ENCODE peak calls at places on chromosomes 4 and X, in nine cellular contexts. One of them, this sample, is unnamed.

GRCh38 chrX:69179380-69179911 is 14.2 kb upstream of the PJA1 start:
- DNase-seq in activated CD4-positive, alpha-beta T cell treated with anti-CD3 and anti-CD28 coated beads, Interleukin-2, amount 50 U/mL, for 1 hour: no peak
- DNase-seq in endodermal cell: peak
- DNase-seq in ACHN: no peak
- DNase-seq in NCI-H1417: peak
- DNase-seq in SJSA1: no peak
- DNase-seq in glomerular endothelial cell: no peak
- DNase-seq in H9: peak
- DNase-seq in AG04449: no peak
- DNase-seq in this sample: peak

GRCh38 chr4:75505630-75506029 is 8.6 kb downstream of the RCHY1 start:
- DNase-seq in AG04449: no peak
- DNase-seq in H9: no peak
- DNase-seq in endodermal cell: no peak
- DNase-seq in SJSA1: no peak
- DNase-seq in glomerular endothelial cell: no peak
- DNase-seq in activated CD4-positive, alpha-beta T cell treated with anti-CD3 and anti-CD28 coated beads, Interleukin-2, amount 50 U/mL, for 1 hour: no peak
- DNase-seq in NCI-H1417: no peak
- DNase-seq in ACHN: no peak
- DNase-seq in this sample: no peak

GRCh38 chrX:107226766-107227165 is 20.4 kb downstream of the DNAAF6 start:
- DNase-seq in endodermal cell: no peak
- DNase-seq in ACHN: no peak
- DNase-seq in glomerular endothelial cell: no peak
- DNase-seq in AG04449: no peak
- DNase-seq in SJSA1: no peak
- DNase-seq in activated CD4-positive, alpha-beta T cell treated with anti-CD3 and anti-CD28 coated beads, Interleukin-2, amount 50 U/mL, for 1 hour: no peak
- DNase-seq in H9: no peak
- DNase-seq in NCI-H1417: no peak
- DNase-seq in this sample: no peak

GRCh38 chr4:14428125-14428524 is 574.2 kb upstream of the CPEB2 start:
- DNase-seq in AG04449: no peak
- DNase-seq in activated CD4-positive, alpha-beta T cell treated with anti-CD3 and anti-CD28 coated beads, Interleukin-2, amount 50 U/mL, for 1 hour: no peak
- DNase-seq in NCI-H1417: no peak
- DNase-seq in H9: no peak
- DNase-seq in SJSA1: no peak
- DNase-seq in ACHN: no peak
- DNase-seq in endodermal cell: no peak
- DNase-seq in glomerular endothelial cell: no peak
- DNase-seq in this sample: no peak

GRCh38 chr4:6890358-6890757 is 19.3 kb upstream of the TBC1D14 start:
- DNase-seq in ACHN: no peak
- DNase-seq in AG04449: no peak
- DNase-seq in NCI-H1417: no peak
- DNase-seq in activated CD4-positive, alpha-beta T cell treated with anti-CD3 and anti-CD28 coated beads, Interleukin-2, amount 50 U/mL, for 1 hour: no peak
- DNase-seq in H9: no peak
- DNase-seq in glomerular endothelial cell: no peak
- DNase-seq in endodermal cell: no peak
- DNase-seq in SJSA1: no peak
- DNase-seq in this sample: no peak

GRCh38 chr4:98519268-98519993 is 139.0 kb downstream of the TSPAN5 start:
- DNase-seq in ACHN: no peak
- DNase-seq in activated CD4-positive, alpha-beta T cell treated with anti-CD3 and anti-CD28 coated beads, Interleukin-2, amount 50 U/mL, for 1 hour: no peak
- DNase-seq in H9: no peak
- DNase-seq in AG04449: no peak
- DNase-seq in SJSA1: peak
- DNase-seq in NCI-H1417: no peak
- DNase-seq in endodermal cell: no peak
- DNase-seq in glomerular endothelial cell: no peak
- DNase-seq in this sample: no peak

GRCh38 chr4:6641164-6641970 is 882 bp downstream of the MRFAP1 start:
- DNase-seq in ACHN: peak
- DNase-seq in SJSA1: peak
- DNase-seq in glomerular endothelial cell: no peak
- DNase-seq in activated CD4-positive, alpha-beta T cell treated with anti-CD3 and anti-CD28 coated beads, Interleukin-2, amount 50 U/mL, for 1 hour: peak
- DNase-seq in H9: no peak
- DNase-seq in endodermal cell: peak
- DNase-seq in NCI-H1417: peak
- DNase-seq in AG04449: no peak
- DNase-seq in this sample: no peak

GRCh38 chrX:150731795-150732194 is 38.6 kb downstream of the MTMR1 start:
- DNase-seq in activated CD4-positive, alpha-beta T cell treated with anti-CD3 and anti-CD28 coated beads, Interleukin-2, amount 50 U/mL, for 1 hour: no peak
- DNase-seq in SJSA1: no peak
- DNase-seq in glomerular endothelial cell: no peak
- DNase-seq in AG04449: peak
- DNase-seq in H9: no peak
- DNase-seq in endodermal cell: no peak
- DNase-seq in NCI-H1417: no peak
- DNase-seq in ACHN: no peak
- DNase-seq in this sample: no peak

GRCh38 chr4:7506572-7506971 is 71.8 kb upstream of the PSAPL1 start:
- DNase-seq in activated CD4-positive, alpha-beta T cell treated with anti-CD3 and anti-CD28 coated beads, Interleukin-2, amount 50 U/mL, for 1 hour: no peak
- DNase-seq in AG04449: no peak
- DNase-seq in ACHN: no peak
- DNase-seq in endodermal cell: no peak
- DNase-seq in SJSA1: no peak
- DNase-seq in H9: no peak
- DNase-seq in NCI-H1417: no peak
- DNase-seq in glomerular endothelial cell: no peak
- DNase-seq in this sample: no peak

GRCh38 chr4:185211035-185211434 is 1.6 kb downstream of the SNX25 start:
- DNase-seq in SJSA1: no peak
- DNase-seq in AG04449: no peak
- DNase-seq in activated CD4-positive, alpha-beta T cell treated with anti-CD3 and anti-CD28 coated beads, Interleukin-2, amount 50 U/mL, for 1 hour: no peak
- DNase-seq in ACHN: no peak
- DNase-seq in H9: no peak
- DNase-seq in NCI-H1417: no peak
- DNase-seq in endodermal cell: no peak
- DNase-seq in glomerular endothelial cell: no peak
- DNase-seq in this sample: no peak

GRCh38 chrX:132470830-132471229 is 18.0 kb downstream of the MBNL3 start:
- DNase-seq in H9: no peak
- DNase-seq in glomerular endothelial cell: no peak
- DNase-seq in NCI-H1417: no peak
- DNase-seq in ACHN: no peak
- DNase-seq in AG04449: no peak
- DNase-seq in endodermal cell: no peak
- DNase-seq in activated CD4-positive, alpha-beta T cell treated with anti-CD3 and anti-CD28 coated beads, Interleukin-2, amount 50 U/mL, for 1 hour: no peak
- DNase-seq in SJSA1: no peak
- DNase-seq in this sample: no peak

GRCh38 chr4:2062168-2062807 is 3.2 kb downstream of the NAT8L start:
- DNase-seq in NCI-H1417: no peak
- DNase-seq in SJSA1: no peak
- DNase-seq in glomerular endothelial cell: no peak
- DNase-seq in AG04449: no peak
- DNase-seq in activated CD4-positive, alpha-beta T cell treated with anti-CD3 and anti-CD28 coated beads, Interleukin-2, amount 50 U/mL, for 1 hour: no peak
- DNase-seq in H9: no peak
- DNase-seq in ACHN: no peak
- DNase-seq in endodermal cell: no peak
- DNase-seq in this sample: no peak

GRCh38 chrX:48956728-48957414 is 536 bp downstream of the OTUD5 start:
- DNase-seq in activated CD4-positive, alpha-beta T cell treated with anti-CD3 and anti-CD28 coated beads, Interleukin-2, amount 50 U/mL, for 1 hour: peak
- DNase-seq in ACHN: no peak
- DNase-seq in NCI-H1417: no peak
- DNase-seq in H9: no peak
- DNase-seq in endodermal cell: no peak
- DNase-seq in glomerular endothelial cell: no peak
- DNase-seq in SJSA1: no peak
- DNase-seq in AG04449: no peak
- DNase-seq in this sample: no peak

GRCh38 chr4:75180217-75180616 is 247.3 kb downstream of the PARM1 start:
- DNase-seq in activated CD4-positive, alpha-beta T cell treated with anti-CD3 and anti-CD28 coated beads, Interleukin-2, amount 50 U/mL, for 1 hour: no peak
- DNase-seq in AG04449: no peak
- DNase-seq in glomerular endothelial cell: no peak
- DNase-seq in SJSA1: no peak
- DNase-seq in ACHN: no peak
- DNase-seq in endodermal cell: no peak
- DNase-seq in H9: no peak
- DNase-seq in NCI-H1417: no peak
- DNase-seq in this sample: no peak

GRCh38 chr4:153497988-153498967 is 32.1 kb downstream of the TMEM131L start:
- DNase-seq in SJSA1: no peak
- DNase-seq in ACHN: no peak
- DNase-seq in NCI-H1417: no peak
- DNase-seq in H9: no peak
- DNase-seq in glomerular endothelial cell: no peak
- DNase-seq in endodermal cell: no peak
- DNase-seq in activated CD4-positive, alpha-beta T cell treated with anti-CD3 and anti-CD28 coated beads, Interleukin-2, amount 50 U/mL, for 1 hour: no peak
- DNase-seq in AG04449: peak
- DNase-seq in this sample: no peak

GRCh38 chr4:184472540-184473264 is 1.6 kb downstream of the IRF2 start:
- DNase-seq in NCI-H1417: peak
- DNase-seq in activated CD4-positive, alpha-beta T cell treated with anti-CD3 and anti-CD28 coated beads, Interleukin-2, amount 50 U/mL, for 1 hour: peak
- DNase-seq in ACHN: peak
- DNase-seq in H9: peak
- DNase-seq in glomerular endothelial cell: no peak
- DNase-seq in SJSA1: peak
- DNase-seq in AG04449: no peak
- DNase-seq in endodermal cell: peak
- DNase-seq in this sample: peak

GRCh38 chr4:26719954-26720552 is 136.2 kb downstream of the TBC1D19 start:
- DNase-seq in ACHN: peak
- DNase-seq in H9: no peak
- DNase-seq in AG04449: no peak
- DNase-seq in SJSA1: no peak
- DNase-seq in NCI-H1417: peak
- DNase-seq in endodermal cell: no peak
- DNase-seq in glomerular endothelial cell: no peak
- DNase-seq in activated CD4-positive, alpha-beta T cell treated with anti-CD3 and anti-CD28 coated beads, Interleukin-2, amount 50 U/mL, for 1 hour: no peak
- DNase-seq in this sample: no peak

GRCh38 chr4:150415213-150415612 is 166.7 kb upstream of the MAB21L2 start:
- DNase-seq in endodermal cell: no peak
- DNase-seq in H9: no peak
- DNase-seq in ACHN: peak
- DNase-seq in AG04449: no peak
- DNase-seq in SJSA1: no peak
- DNase-seq in NCI-H1417: no peak
- DNase-seq in activated CD4-positive, alpha-beta T cell treated with anti-CD3 and anti-CD28 coated beads, Interleukin-2, amount 50 U/mL, for 1 hour: no peak
- DNase-seq in glomerular endothelial cell: no peak
- DNase-seq in this sample: no peak

GRCh38 chr4:156388826-156389225 is 435.2 kb upstream of the CTSO start:
- DNase-seq in glomerular endothelial cell: no peak
- DNase-seq in endodermal cell: no peak
- DNase-seq in AG04449: no peak
- DNase-seq in ACHN: no peak
- DNase-seq in activated CD4-positive, alpha-beta T cell treated with anti-CD3 and anti-CD28 coated beads, Interleukin-2, amount 50 U/mL, for 1 hour: no peak
- DNase-seq in H9: no peak
- DNase-seq in NCI-H1417: no peak
- DNase-seq in SJSA1: no peak
- DNase-seq in this sample: no peak

GRCh38 chrX:113747274-113747973 is 836.5 kb upstream of the HTR2C start:
- DNase-seq in glomerular endothelial cell: no peak
- DNase-seq in AG04449: no peak
- DNase-seq in H9: no peak
- DNase-seq in NCI-H1417: no peak
- DNase-seq in SJSA1: no peak
- DNase-seq in activated CD4-positive, alpha-beta T cell treated with anti-CD3 and anti-CD28 coated beads, Interleukin-2, amount 50 U/mL, for 1 hour: no peak
- DNase-seq in ACHN: no peak
- DNase-seq in endodermal cell: no peak
- DNase-seq in this sample: no peak

GRCh38 chr4:146194212-146194611 is 18.7 kb downstream of the LSM6 start:
- DNase-seq in endodermal cell: no peak
- DNase-seq in NCI-H1417: no peak
- DNase-seq in ACHN: no peak
- DNase-seq in activated CD4-positive, alpha-beta T cell treated with anti-CD3 and anti-CD28 coated beads, Interleukin-2, amount 50 U/mL, for 1 hour: no peak
- DNase-seq in H9: no peak
- DNase-seq in SJSA1: no peak
- DNase-seq in AG04449: no peak
- DNase-seq in glomerular endothelial cell: no peak
- DNase-seq in this sample: no peak

GRCh38 chr4:150909116-150909515 is 106.0 kb downstream of the LRBA start:
- DNase-seq in ACHN: no peak
- DNase-seq in AG04449: no peak
- DNase-seq in SJSA1: no peak
- DNase-seq in H9: no peak
- DNase-seq in NCI-H1417: no peak
- DNase-seq in endodermal cell: no peak
- DNase-seq in glomerular endothelial cell: no peak
- DNase-seq in activated CD4-positive, alpha-beta T cell treated with anti-CD3 and anti-CD28 coated beads, Interleukin-2, amount 50 U/mL, for 1 hour: no peak
- DNase-seq in this sample: no peak

GRCh38 chr4:78185117-78185516 is 128.0 kb downstream of the FRAS1 start:
- DNase-seq in activated CD4-positive, alpha-beta T cell treated with anti-CD3 and anti-CD28 coated beads, Interleukin-2, amount 50 U/mL, for 1 hour: no peak
- DNase-seq in SJSA1: no peak
- DNase-seq in NCI-H1417: no peak
- DNase-seq in endodermal cell: no peak
- DNase-seq in ACHN: no peak
- DNase-seq in H9: no peak
- DNase-seq in AG04449: no peak
- DNase-seq in glomerular endothelial cell: no peak
- DNase-seq in this sample: no peak

GRCh38 chr4:182843813-182844325 is 73.3 kb downstream of the DCTD start:
- DNase-seq in H9: no peak
- DNase-seq in activated CD4-positive, alpha-beta T cell treated with anti-CD3 and anti-CD28 coated beads, Interleukin-2, amount 50 U/mL, for 1 hour: no peak
- DNase-seq in glomerular endothelial cell: no peak
- DNase-seq in AG04449: no peak
- DNase-seq in SJSA1: no peak
- DNase-seq in ACHN: no peak
- DNase-seq in endodermal cell: no peak
- DNase-seq in NCI-H1417: no peak
- DNase-seq in this sample: peak

GRCh38 chrX:9611436-9612145 is 146.7 kb downstream of the TBL1X start:
- DNase-seq in activated CD4-positive, alpha-beta T cell treated with anti-CD3 and anti-CD28 coated beads, Interleukin-2, amount 50 U/mL, for 1 hour: no peak
- DNase-seq in AG04449: no peak
- DNase-seq in NCI-H1417: no peak
- DNase-seq in glomerular endothelial cell: no peak
- DNase-seq in endodermal cell: no peak
- DNase-seq in H9: no peak
- DNase-seq in SJSA1: peak
- DNase-seq in ACHN: no peak
- DNase-seq in this sample: peak

GRCh38 chrX:72027024-72027913 is 104.4 kb downstream of the RTL5 start:
- DNase-seq in AG04449: no peak
- DNase-seq in ACHN: no peak
- DNase-seq in SJSA1: no peak
- DNase-seq in NCI-H1417: no peak
- DNase-seq in glomerular endothelial cell: no peak
- DNase-seq in activated CD4-positive, alpha-beta T cell treated with anti-CD3 and anti-CD28 coated beads, Interleukin-2, amount 50 U/mL, for 1 hour: no peak
- DNase-seq in endodermal cell: peak
- DNase-seq in H9: peak
- DNase-seq in this sample: no peak

GRCh38 chr4:100081511-100081910 is 108.8 kb downstream of the DDIT4L start:
- DNase-seq in endodermal cell: no peak
- DNase-seq in AG04449: no peak
- DNase-seq in SJSA1: no peak
- DNase-seq in NCI-H1417: no peak
- DNase-seq in H9: no peak
- DNase-seq in ACHN: no peak
- DNase-seq in activated CD4-positive, alpha-beta T cell treated with anti-CD3 and anti-CD28 coated beads, Interleukin-2, amount 50 U/mL, for 1 hour: no peak
- DNase-seq in glomerular endothelial cell: no peak
- DNase-seq in this sample: no peak

GRCh38 chrX:135740683-135741149 is 27.3 kb downstream of the CT45A3 start:
- DNase-seq in glomerular endothelial cell: no peak
- DNase-seq in AG04449: no peak
- DNase-seq in endodermal cell: peak
- DNase-seq in NCI-H1417: no peak
- DNase-seq in activated CD4-positive, alpha-beta T cell treated with anti-CD3 and anti-CD28 coated beads, Interleukin-2, amount 50 U/mL, for 1 hour: peak
- DNase-seq in ACHN: peak
- DNase-seq in SJSA1: peak
- DNase-seq in H9: peak
- DNase-seq in this sample: peak

GRCh38 chrX:53456254-53456653 is 22.1 kb upstream of the HSD17B10 start:
- DNase-seq in endodermal cell: no peak
- DNase-seq in activated CD4-positive, alpha-beta T cell treated with anti-CD3 and anti-CD28 coated beads, Interleukin-2, amount 50 U/mL, for 1 hour: no peak
- DNase-seq in NCI-H1417: no peak
- DNase-seq in H9: no peak
- DNase-seq in ACHN: no peak
- DNase-seq in AG04449: no peak
- DNase-seq in SJSA1: peak
- DNase-seq in glomerular endothelial cell: no peak
- DNase-seq in this sample: no peak

GRCh38 chr4:41362647-41363383 is 106.1 kb downstream of the UCHL1 start:
- DNase-seq in endodermal cell: peak
- DNase-seq in H9: peak
- DNase-seq in SJSA1: no peak
- DNase-seq in AG04449: no peak
- DNase-seq in NCI-H1417: peak
- DNase-seq in glomerular endothelial cell: no peak
- DNase-seq in ACHN: no peak
- DNase-seq in activated CD4-positive, alpha-beta T cell treated with anti-CD3 and anti-CD28 coated beads, Interleukin-2, amount 50 U/mL, for 1 hour: no peak
- DNase-seq in this sample: peak

GRCh38 chr4:152430507-152430906 is 105.4 kb downstream of the FBXW7 start:
- DNase-seq in H9: no peak
- DNase-seq in glomerular endothelial cell: no peak
- DNase-seq in SJSA1: no peak
- DNase-seq in NCI-H1417: no peak
- DNase-seq in endodermal cell: no peak
- DNase-seq in activated CD4-positive, alpha-beta T cell treated with anti-CD3 and anti-CD28 coated beads, Interleukin-2, amount 50 U/mL, for 1 hour: no peak
- DNase-seq in AG04449: no peak
- DNase-seq in ACHN: no peak
- DNase-seq in this sample: no peak